ENCODE peak calls at places on chromosomes 2 and 18, in five cellular contexts. Q is SJCRH30, D is aorta, P is HepG2, K is tibial artery. E is an unnamed sample. For H3K4me1, the result is how much of the 10 kb centered on the place peaks cover.

GRCh38 chr2:239946570-239947311 is 78.4 kb downstream of the NDUFA10 start:
- DNase-seq in Q (no peak), D (peak), K (peak), P (no peak), E (peak)

GRCh38 chr2:12061317-12061716 is 314.9 kb downstream of the LPIN1 start:
- DNase-seq in P (no peak), K (no peak), D (no peak), Q (no peak), E (no peak)

GRCh38 chr18:79056827-79057367 is 12.3 kb upstream of the ATP9B start:
- DNase-seq in K (no peak), D (no peak), Q (no peak), P (no peak), E (no peak)

GRCh38 chr2:200379481-200380120 is 73.1 kb downstream of the SPATS2L start:
- DNase-seq in D (no peak), K (no peak), Q (no peak), P (no peak), E (no peak)

GRCh38 chr2:231908584-231908983 is 17.6 kb downstream of the NPPC start:
- DNase-seq in Q (no peak), K (no peak), D (no peak), P (no peak), E (no peak)

GRCh38 chr2:219497495-219498279 is 1.0 kb upstream of the GMPPA start:
- DNase-seq in Q (peak), P (peak), D (peak), K (peak), E (peak)

GRCh38 chr2:168059758-168060157 is 187.6 kb downstream of the STK39 start:
- DNase-seq in Q (no peak), K (no peak), D (no peak), P (no peak), E (no peak)

GRCh38 chr2:168744844-168745243 is 57.6 kb upstream of the NOSTRIN start:
- DNase-seq in Q (no peak), K (no peak), D (no peak), P (no peak), E (no peak)

GRCh38 chr2:46306320-46306719 is 9.1 kb downstream of the EPAS1 start:
- DNase-seq in Q (no peak), K (no peak), P (peak), D (no peak), E (no peak)

GRCh38 chr2:42863751-42864150 is 71.4 kb upstream of the HAAO start:
- DNase-seq in Q (no peak), P (no peak), D (no peak), K (no peak), E (no peak)

GRCh38 chr2:143071185-143071876 is 57.9 kb upstream of the ARHGAP15 start:
- DNase-seq in P (no peak), K (no peak), D (no peak), Q (no peak), E (no peak)

GRCh38 chr2:106886916-106887758 is 1.2 kb upstream of the ST6GAL2 start:
- DNase-seq in P (no peak), K (peak), D (peak), Q (peak), E (peak)

GRCh38 chr2:65856928-65857327 is 424.5 kb upstream of the SPRED2 start:
- DNase-seq in D (no peak), P (no peak), K (no peak), Q (no peak), E (no peak)

GRCh38 chr18:48803518-48803917 is 147.2 kb downstream of the SMAD7 start:
- DNase-seq in Q (no peak), K (peak), P (no peak), D (peak), E (peak)

GRCh38 chr2:187404431-187405110 is 43.5 kb downstream of the CALCRL start:
- DNase-seq in K (no peak), Q (no peak), P (no peak), D (no peak), E (no peak)

GRCh38 chr2:9027884-9028283 is 24.4 kb upstream of the MBOAT2 start:
- DNase-seq in Q (no peak), D (no peak), K (no peak), P (no peak), E (no peak)

GRCh38 chr2:174157048-174157447 is 91.3 kb downstream of the OLA1 start:
- DNase-seq in Q (no peak), K (no peak), P (no peak), D (no peak), E (no peak)

GRCh38 chr2:195442458-195443175 is 214.4 kb upstream of the SLC39A10 start:
- DNase-seq in Q (no peak), D (no peak), K (no peak), P (no peak), E (no peak)

GRCh38 chr18:6249110-6249680 is 165.5 kb downstream of the L3MBTL4 start:
- DNase-seq in P (no peak), K (no peak), D (no peak), Q (no peak), E (no peak)

GRCh38 chr2:219987830-219988229 is 360.4 kb downstream of the SLC4A3 start:
- DNase-seq in D (peak), K (no peak), Q (no peak), P (no peak), E (no peak)

GRCh38 chr2:33893801-33894200 is 294.7 kb upstream of the FAM98A start:
- DNase-seq in P (no peak), K (no peak), D (no peak), Q (no peak), E (no peak)

GRCh38 chr18:8424917-8425725 is 184.1 kb upstream of the RAB12 start:
- DNase-seq in K (no peak), Q (peak), P (peak), D (no peak), E (no peak)

GRCh38 chr2:213806125-213806726 is 522.0 kb downstream of the SPAG16 start:
- DNase-seq in P (peak), K (no peak), D (no peak), Q (no peak), E (no peak)

GRCh38 chr2:167406558-167406957 is 518.3 kb downstream of the XIRP2 start:
- DNase-seq in P (no peak), K (no peak), Q (no peak), D (no peak), E (no peak)

GRCh38 chr18:13492314-13492713 is 234.0 kb downstream of the FAM210A start:
- DNase-seq in D (no peak), K (no peak), Q (no peak), P (no peak), E (no peak)

GRCh38 chr2:233329489-233330135 is 22.0 kb downstream of the SAG start:
- DNase-seq in Q (peak), P (no peak), D (no peak), K (no peak), E (no peak)

GRCh38 chr18:4260107-4260506 is 195.0 kb downstream of the DLGAP1 start:
- DNase-seq in K (no peak), D (no peak), P (no peak), Q (no peak), E (no peak)
- H3K4me1 ChIP-seq in K (under half), D (under half), P (under half), Q (under half), E (under half)

DNA sequence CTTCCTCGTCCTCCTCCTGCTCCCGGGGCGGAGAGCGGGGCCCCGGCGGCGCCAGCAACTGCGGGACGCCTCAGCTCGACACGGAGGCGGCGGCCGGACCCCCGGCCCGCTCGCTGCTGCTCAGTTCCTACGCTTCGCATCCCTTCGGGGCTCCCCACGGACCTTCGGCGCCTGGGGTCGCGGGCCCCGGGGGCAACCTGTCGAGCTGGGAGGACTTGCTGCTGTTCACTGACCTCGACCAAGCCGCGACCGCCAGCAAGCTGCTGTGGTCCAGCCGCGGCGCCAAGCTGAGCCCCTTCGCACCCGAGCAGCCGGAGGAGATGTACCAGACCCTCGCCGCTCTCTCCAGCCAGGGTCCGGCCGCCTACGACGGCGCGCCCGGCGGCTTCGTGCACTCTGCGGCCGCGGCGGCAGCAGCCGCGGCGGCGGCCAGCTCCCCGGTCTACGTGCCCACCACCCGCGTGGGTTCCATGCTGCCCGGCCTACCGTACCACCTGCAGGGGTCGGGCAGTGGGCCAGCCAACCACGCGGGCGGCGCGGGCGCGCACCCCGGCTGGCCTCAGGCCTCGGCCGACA is 2.0 kb downstream of the GATA6 start:
- DNase-seq in P (no peak), D (no peak), Q (no peak), K (no peak), E (no peak)
- H3K4me3 ChIP-seq in P (no peak), D (peak), Q (no peak), K (peak), E (peak)

GRCh38 chr2:152387046-152387445 is 52.1 kb downstream of the FMNL2 start:
- DNase-seq in K (no peak), D (no peak), P (no peak), Q (no peak), E (no peak)

GRCh38 chr2:152391318-152391717 is 56.3 kb downstream of the FMNL2 start:
- DNase-seq in K (no peak), P (no peak), D (no peak), Q (no peak), E (no peak)

GRCh38 chr2:152393377-152393776 is 58.4 kb downstream of the FMNL2 start:
- DNase-seq in Q (no peak), K (no peak), D (no peak), P (no peak), E (no peak)

GRCh38 chr2:152389483-152389882 is 54.5 kb downstream of the FMNL2 start:
- DNase-seq in K (no peak), Q (no peak), D (no peak), P (no peak), E (no peak)

DNA sequence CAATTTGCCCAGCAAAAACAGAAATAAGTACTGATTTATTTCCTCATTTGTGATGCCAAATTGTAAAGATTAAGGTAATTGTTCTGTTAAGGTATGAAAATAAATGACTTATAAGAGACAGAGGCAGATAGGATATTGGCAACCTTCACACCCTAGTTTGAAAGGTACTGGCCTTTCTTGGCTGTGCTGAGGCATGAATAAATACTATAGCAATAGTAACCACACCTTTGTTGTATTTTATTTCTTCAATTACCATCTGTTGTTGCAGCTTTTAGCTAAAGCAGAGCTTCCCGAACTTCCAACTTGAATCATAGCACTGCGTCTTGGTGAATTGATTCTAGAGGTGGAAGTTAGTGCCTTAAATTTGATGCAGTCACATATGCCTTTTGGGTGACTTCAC is 55.9 kb downstream of the FMNL2 start:
- DNase-seq in Q (no peak), D (no peak), K (no peak), P (no peak), E (no peak)
- H3K27ac ChIP-seq in Q (no peak), D (no peak), K (no peak), P (no peak), E (no peak)

GRCh38 chr2:207008105-207008990 is 69.0 kb downstream of the CPO start:
- DNase-seq in D (no peak), P (no peak), Q (no peak), K (no peak), E (no peak)

GRCh38 chr2:207014424-207014823 is 75.1 kb downstream of the CPO start:
- DNase-seq in D (no peak), Q (no peak), K (no peak), P (no peak), E (no peak)

GRCh38 chr2:207015901-207016300 is 76.6 kb downstream of the CPO start:
- DNase-seq in Q (no peak), K (no peak), P (no peak), D (no peak), E (no peak)

DNA sequence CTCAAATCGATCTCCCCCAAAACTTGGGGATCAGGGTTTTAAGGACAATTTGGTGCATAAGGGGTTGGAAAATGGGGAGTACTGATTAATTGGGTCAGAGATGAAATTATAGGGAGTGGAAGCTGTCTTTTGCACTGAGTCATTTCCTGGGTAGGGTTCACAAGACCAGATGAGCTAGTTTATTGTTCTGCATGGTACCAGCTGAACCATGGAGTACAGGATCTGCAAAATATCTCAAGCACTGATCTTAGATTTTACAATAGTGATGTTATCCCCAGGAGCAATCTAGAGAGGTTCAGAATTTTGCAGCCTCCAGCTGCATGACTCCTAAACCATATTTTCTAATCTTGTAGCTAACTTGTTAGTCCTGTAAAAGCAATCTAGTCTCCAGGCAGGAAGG is 73.1 kb downstream of the CPO start:
- DNase-seq in D (no peak), K (no peak), P (no peak), Q (no peak), E (no peak)
- H3K4me1 ChIP-seq in D (under half), K (under half), P (under half), Q (under half), E (under half)

GRCh38 chr2:157839162-157839801 is 36.8 kb downstream of the ACVR1 start:
- DNase-seq in K (no peak), P (peak), D (no peak), Q (peak), E (no peak)
- H3K4me3 ChIP-seq in K (no peak), P (no peak), D (no peak), Q (peak), E (no peak)

DNA sequence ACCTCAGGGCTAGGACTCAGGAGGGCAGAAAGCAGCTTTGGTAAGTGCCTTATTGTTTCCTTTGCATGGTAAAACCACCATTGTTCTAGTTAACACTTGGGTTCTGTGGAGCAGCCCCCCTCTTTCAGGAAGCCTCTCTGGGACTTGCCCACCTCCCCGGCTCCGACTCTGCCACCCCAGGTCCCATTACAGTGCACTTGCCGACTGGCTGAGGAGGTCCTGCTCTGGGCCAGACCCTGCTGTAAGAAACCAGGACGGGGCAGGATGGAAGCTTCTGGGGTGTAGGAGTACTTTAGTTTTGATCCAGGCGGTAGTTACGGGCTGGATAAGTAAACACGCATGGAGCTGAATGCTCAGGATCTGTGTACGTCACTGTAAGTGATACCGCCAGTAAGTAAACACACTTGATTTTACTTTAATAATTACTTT is 25.4 kb downstream of the HS1BP3 start:
- DNase-seq in Q (no peak), D (peak), K (peak), P (no peak), E (peak)
- H3K27ac ChIP-seq in Q (peak), D (no peak), K (peak), P (no peak), E (no peak)

DNA sequence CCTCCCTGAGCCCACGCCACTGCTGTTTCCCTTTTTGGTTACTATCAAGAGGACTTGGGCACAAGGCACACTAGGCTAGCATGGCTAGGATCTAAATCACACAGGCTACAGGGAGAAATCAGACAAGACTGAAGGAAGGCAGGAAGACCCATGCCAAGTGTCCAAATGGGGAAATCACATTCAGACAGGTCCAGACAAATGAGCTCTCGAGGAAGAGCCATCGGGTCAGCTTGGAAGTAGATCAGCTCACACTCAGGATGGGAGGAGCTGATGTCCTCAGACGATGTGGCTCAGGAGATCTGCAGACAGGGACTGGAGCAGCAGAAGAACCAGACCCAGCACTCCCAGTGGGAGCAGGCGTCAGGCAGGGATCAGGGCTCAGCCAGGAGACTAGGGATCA is 113.2 kb downstream of the COL6A3 start:
- DNase-seq in Q (no peak), D (no peak), P (no peak), K (no peak), E (no peak)
- H3K4me1 ChIP-seq in Q (under half), D (under half), P (under half), K (under half), E (under half)

DNA sequence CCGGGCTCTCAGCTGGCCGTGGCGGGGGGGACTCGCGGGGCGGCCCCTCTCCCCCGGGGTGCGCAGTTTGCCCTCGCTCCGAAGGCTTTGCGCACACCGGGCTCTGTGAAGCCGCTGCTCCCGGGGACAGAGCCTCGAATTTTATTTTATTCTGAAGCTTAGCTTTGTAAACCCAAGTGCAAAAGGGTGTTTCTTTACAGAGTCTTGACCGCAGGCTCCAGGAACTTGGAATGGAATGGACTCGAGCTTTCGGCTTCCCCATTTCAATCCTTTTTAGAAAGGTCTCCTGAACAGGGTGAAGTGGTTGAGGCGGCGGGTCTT is 2.0 kb downstream of the GALR1 start:
- DNase-seq in P (no peak), Q (no peak), K (no peak), D (no peak), E (no peak)
- H3K4me3 ChIP-seq in P (no peak), Q (no peak), K (no peak), D (no peak), E (no peak)

GRCh38 chr2:68834737-68835136 is 36.5 kb downstream of the BMP10 start:
- DNase-seq in Q (no peak), K (no peak), P (no peak), D (no peak), E (no peak)
- H3K27ac ChIP-seq in Q (no peak), K (no peak), P (no peak), D (no peak), E (no peak)

E was measured in RWPE2.